ENCODE peak calls at places on chromosomes 3 and 15, in ten cellular contexts. Y, N, Z, X, C, J, U, I, O and T are unnamed samples.

GRCh38 chr15:74156678-74157411 is 16.7 kb upstream of the ISLR start:
- DNase-seq in Y (no peak), N (peak; percentile 80), Z (peak; percentile 57), X (no peak), C (no peak), J (no peak), U (peak; percentile 69), I (no peak), O (no peak), T (no peak)

GRCh38 chr3:182284793-182285192 is 508.5 kb upstream of the ATP11B start:
- DNase-seq in Y (no peak), N (no peak), Z (peak; percentile 83), X (no peak), C (no peak), J (no peak), U (no peak), I (no peak), O (no peak), T (no peak)

GRCh38 chr15:40929730-40930429 is 740 bp downstream of the DLL4 start:
- DNase-seq in Y (no peak), N (no peak), Z (peak; percentile 37), X (peak; percentile 78), C (no peak), J (peak; percentile 60), U (peak; percentile 70), I (no peak), O (no peak), T (no peak)

GRCh38 chr3:167406876-167407492 is 26.9 kb upstream of the ZBBX start:
- DNase-seq in Y (peak; percentile 17), N (peak; percentile 10), Z (peak; percentile 46), X (no peak), C (peak; percentile 74), J (peak; percentile 47), U (no peak), I (peak; percentile 2), O (no peak), T (peak; percentile 11)

GRCh38 chr3:171328419-171329082 is 131.7 kb downstream of the TNIK start:
- DNase-seq in Y (no peak), N (peak; percentile 32), Z (no peak), X (no peak), C (no peak), J (peak; percentile 59), U (peak; percentile 38), I (peak; percentile 39), O (no peak), T (peak; percentile 15)

GRCh38 chr3:177424541-177424940 is 227.3 kb upstream of the TBL1XR1 start:
- DNase-seq in Y (no peak), N (no peak), Z (no peak), X (no peak), C (no peak), J (no peak), U (no peak), I (no peak), O (no peak), T (no peak)

GRCh38 chr3:71310595-71311319 is 272.8 kb downstream of the FOXP1 start:
- DNase-seq in Y (no peak), N (no peak), Z (no peak), X (no peak), C (no peak), J (peak; percentile 3), U (peak; percentile 64), I (no peak), O (no peak), T (no peak)

GRCh38 chr3:103056953-103057450 is 622.2 kb downstream of the ZPLD1 start:
- DNase-seq in Y (no peak), N (no peak), Z (no peak), X (no peak), C (no peak), J (peak; percentile 15), U (no peak), I (no peak), O (no peak), T (no peak)

GRCh38 chr15:58952751-58953150 is 19.3 kb upstream of the SLTM start:
- DNase-seq in Y (no peak), N (no peak), Z (no peak), X (no peak), C (no peak), J (peak; percentile 40), U (no peak), I (no peak), O (no peak), T (no peak)